ENCODE peak calls at places on chromosomes 2 and 18, in six cellular contexts. One of them, this sample, is unnamed.

GRCh38 chr2:110219496-110220192 is 7.3 kb upstream of the MTLN start:
- DNase-seq in body of pancreas: no peak
- DNase-seq in dorsolateral prefrontal cortex: no peak
- DNase-seq in transverse colon: no peak
- DNase-seq in foreskin fibroblast: peak
- DNase-seq in stomach: no peak
- DNase-seq in this sample: no peak

GRCh38 chr2:232075080-232075479 is 113.6 kb downstream of the DIS3L2 start:
- DNase-seq in body of pancreas: no peak
- DNase-seq in dorsolateral prefrontal cortex: no peak
- DNase-seq in transverse colon: no peak
- DNase-seq in foreskin fibroblast: peak
- DNase-seq in stomach: no peak
- DNase-seq in this sample: no peak

GRCh38 chr18:76621782-76622495 is 126.9 kb upstream of the ZNF516 start:
- DNase-seq in body of pancreas: no peak
- DNase-seq in dorsolateral prefrontal cortex: no peak
- DNase-seq in transverse colon: no peak
- DNase-seq in foreskin fibroblast: peak
- DNase-seq in stomach: no peak
- DNase-seq in this sample: no peak

GRCh38 chr18:75915941-75916640 is 488.6 kb upstream of the SMIM21 start:
- DNase-seq in body of pancreas: peak
- DNase-seq in dorsolateral prefrontal cortex: peak
- DNase-seq in transverse colon: no peak
- DNase-seq in foreskin fibroblast: peak
- DNase-seq in stomach: no peak
- DNase-seq in this sample: peak

GRCh38 chr18:45628979-45629958 is 14.0 kb downstream of the SLC14A2 start:
- DNase-seq in body of pancreas: no peak
- DNase-seq in dorsolateral prefrontal cortex: no peak
- DNase-seq in transverse colon: no peak
- DNase-seq in foreskin fibroblast: peak
- DNase-seq in stomach: no peak
- DNase-seq in this sample: no peak

GRCh38 chr2:204078003-204078698 is 141.6 kb downstream of the ICOS start:
- DNase-seq in body of pancreas: no peak
- DNase-seq in dorsolateral prefrontal cortex: no peak
- DNase-seq in transverse colon: no peak
- DNase-seq in foreskin fibroblast: no peak
- DNase-seq in stomach: no peak
- DNase-seq in this sample: no peak

GRCh38 chr2:239257511-239257937 is 143.3 kb downstream of the HDAC4 start:
- DNase-seq in body of pancreas: no peak
- DNase-seq in dorsolateral prefrontal cortex: no peak
- DNase-seq in transverse colon: no peak
- DNase-seq in foreskin fibroblast: peak
- DNase-seq in stomach: no peak
- DNase-seq in this sample: no peak

GRCh38 chr2:100767224-100767653 is 52.7 kb upstream of the NPAS2 start:
- DNase-seq in body of pancreas: no peak
- DNase-seq in dorsolateral prefrontal cortex: no peak
- DNase-seq in transverse colon: no peak
- DNase-seq in foreskin fibroblast: peak
- DNase-seq in stomach: no peak
- DNase-seq in this sample: no peak

GRCh38 chr18:48667276-48668254 is 128.7 kb downstream of the CTIF start:
- DNase-seq in body of pancreas: no peak
- DNase-seq in dorsolateral prefrontal cortex: peak
- DNase-seq in transverse colon: no peak
- DNase-seq in foreskin fibroblast: peak
- DNase-seq in stomach: no peak
- DNase-seq in this sample: no peak

DNA sequence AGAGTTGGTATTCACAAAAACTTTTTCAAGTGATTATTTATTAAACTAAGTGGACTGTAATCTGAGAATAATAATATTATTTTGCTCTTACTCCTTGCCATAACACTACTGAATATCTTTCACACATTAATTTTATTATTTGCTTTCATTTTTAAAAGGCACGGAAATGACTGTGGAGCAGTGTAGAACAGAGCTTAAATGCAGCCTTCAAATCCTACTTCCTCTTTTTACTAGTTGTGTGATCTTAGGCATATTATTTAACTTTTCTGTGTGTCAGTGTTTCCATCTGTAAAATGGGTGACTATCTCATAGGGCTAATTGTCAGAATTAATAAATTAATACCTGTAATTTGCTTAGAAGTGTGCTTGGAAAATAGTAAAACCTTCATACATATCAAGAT is 55.5 kb upstream of the SLC8A1 start:
- DNase-seq in body of pancreas: no peak
- DNase-seq in dorsolateral prefrontal cortex: no peak
- DNase-seq in transverse colon: no peak
- DNase-seq in foreskin fibroblast: no peak
- DNase-seq in stomach: no peak
- DNase-seq in this sample: no peak
- TF ChIP-seq CTCF in body of pancreas: no peak
- TF ChIP-seq CTCF in dorsolateral prefrontal cortex: no peak
- TF ChIP-seq CTCF in transverse colon: no peak
- TF ChIP-seq CTCF in foreskin fibroblast: no peak
- TF ChIP-seq CTCF in stomach: no peak
- TF ChIP-seq CTCF in this sample: no peak

DNA sequence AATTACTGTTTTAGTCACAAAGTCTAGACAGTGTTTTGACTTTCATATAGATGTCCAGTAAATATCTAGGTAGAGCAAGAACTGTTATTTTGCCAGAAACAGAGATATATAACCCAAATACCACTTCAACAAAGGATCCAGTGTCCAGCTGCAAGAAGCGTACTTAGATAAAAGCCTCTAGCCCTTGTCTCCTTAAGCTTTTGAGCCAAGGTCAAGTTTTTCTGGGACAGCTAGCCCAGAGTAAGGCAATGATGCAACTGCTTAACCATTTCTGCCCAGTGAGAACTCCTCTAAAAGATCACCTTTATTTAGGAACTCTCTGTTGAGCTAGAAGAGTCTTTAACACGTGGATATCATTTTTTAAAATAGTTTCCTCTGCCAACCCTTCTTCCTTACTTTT is 1424.9 kb upstream of the NXPH2 start:
- DNase-seq in body of pancreas: no peak
- DNase-seq in dorsolateral prefrontal cortex: no peak
- DNase-seq in transverse colon: no peak
- DNase-seq in foreskin fibroblast: no peak
- DNase-seq in stomach: no peak
- DNase-seq in this sample: no peak
- TF ChIP-seq CTCF in body of pancreas: no peak
- TF ChIP-seq CTCF in dorsolateral prefrontal cortex: no peak
- TF ChIP-seq CTCF in transverse colon: no peak
- TF ChIP-seq CTCF in foreskin fibroblast: no peak
- TF ChIP-seq CTCF in stomach: no peak
- TF ChIP-seq CTCF in this sample: no peak

GRCh38 chr2:205197468-205198129 is 484.7 kb upstream of the NRP2 start:
- DNase-seq in body of pancreas: no peak
- DNase-seq in dorsolateral prefrontal cortex: no peak
- DNase-seq in transverse colon: no peak
- DNase-seq in foreskin fibroblast: peak
- DNase-seq in stomach: no peak
- DNase-seq in this sample: no peak

GRCh38 chr2:205198130-205198505 is 484.2 kb upstream of the NRP2 start:
- DNase-seq in body of pancreas: peak
- DNase-seq in dorsolateral prefrontal cortex: no peak
- DNase-seq in transverse colon: no peak
- DNase-seq in foreskin fibroblast: peak
- DNase-seq in stomach: no peak
- DNase-seq in this sample: no peak

GRCh38 chr2:205193121-205193520 is 489.2 kb upstream of the NRP2 start:
- DNase-seq in body of pancreas: no peak
- DNase-seq in dorsolateral prefrontal cortex: no peak
- DNase-seq in transverse colon: no peak
- DNase-seq in foreskin fibroblast: no peak
- DNase-seq in stomach: no peak
- DNase-seq in this sample: no peak

GRCh38 chr2:205190528-205190927 is 491.8 kb upstream of the NRP2 start:
- DNase-seq in body of pancreas: no peak
- DNase-seq in dorsolateral prefrontal cortex: no peak
- DNase-seq in transverse colon: no peak
- DNase-seq in foreskin fibroblast: no peak
- DNase-seq in stomach: no peak
- DNase-seq in this sample: no peak

GRCh38 chr2:205193829-205194228 is 488.5 kb upstream of the NRP2 start:
- DNase-seq in body of pancreas: no peak
- DNase-seq in dorsolateral prefrontal cortex: no peak
- DNase-seq in transverse colon: no peak
- DNase-seq in foreskin fibroblast: no peak
- DNase-seq in stomach: no peak
- DNase-seq in this sample: no peak
- TF ChIP-seq CTCF in body of pancreas: no peak
- TF ChIP-seq CTCF in dorsolateral prefrontal cortex: no peak
- TF ChIP-seq CTCF in transverse colon: no peak
- TF ChIP-seq CTCF in foreskin fibroblast: no peak
- TF ChIP-seq CTCF in stomach: no peak
- TF ChIP-seq CTCF in this sample: no peak

GRCh38 chr2:138716183-138716582 is 64.0 kb downstream of the NXPH2 start:
- DNase-seq in body of pancreas: no peak
- DNase-seq in dorsolateral prefrontal cortex: no peak
- DNase-seq in transverse colon: no peak
- DNase-seq in foreskin fibroblast: peak
- DNase-seq in stomach: no peak
- DNase-seq in this sample: no peak
- TF ChIP-seq CTCF in body of pancreas: no peak
- TF ChIP-seq CTCF in dorsolateral prefrontal cortex: no peak
- TF ChIP-seq CTCF in transverse colon: no peak
- TF ChIP-seq CTCF in foreskin fibroblast: no peak
- TF ChIP-seq CTCF in stomach: no peak
- TF ChIP-seq CTCF in this sample: no peak

GRCh38 chr2:172914277-172915003 is 161.2 kb upstream of the MAP3K20 start:
- DNase-seq in body of pancreas: no peak
- DNase-seq in dorsolateral prefrontal cortex: no peak
- DNase-seq in transverse colon: no peak
- DNase-seq in foreskin fibroblast: no peak
- DNase-seq in stomach: no peak
- DNase-seq in this sample: no peak
- TF ChIP-seq CTCF in body of pancreas: no peak
- TF ChIP-seq CTCF in dorsolateral prefrontal cortex: no peak
- TF ChIP-seq CTCF in transverse colon: no peak
- TF ChIP-seq CTCF in foreskin fibroblast: no peak
- TF ChIP-seq CTCF in stomach: no peak
- TF ChIP-seq CTCF in this sample: no peak

DNA sequence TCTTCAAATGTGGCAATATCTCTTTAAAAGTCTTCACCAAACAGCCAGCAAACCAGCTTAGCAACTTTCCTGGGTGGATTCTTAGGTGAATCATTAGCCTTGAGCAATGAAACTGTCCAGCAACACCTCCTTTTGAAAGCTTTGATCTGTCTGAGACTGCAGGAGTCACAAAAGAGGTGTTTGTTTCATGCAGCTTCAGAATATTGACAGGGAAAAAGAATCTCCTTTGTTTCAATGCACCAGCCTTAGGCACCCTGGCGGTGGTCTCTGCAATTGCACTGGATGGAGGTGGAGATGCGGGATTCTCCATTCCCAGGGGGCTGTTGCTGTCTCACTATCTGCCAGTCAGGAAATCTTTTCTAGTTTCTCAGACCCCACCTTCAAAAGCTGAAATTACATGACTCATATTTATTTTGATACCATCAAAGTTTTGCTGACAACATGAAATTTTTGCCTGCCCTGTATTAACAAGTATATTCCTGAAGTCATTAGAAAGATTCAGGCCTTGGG is 76.0 kb upstream of the DSG1 start:
- DNase-seq in body of pancreas: peak
- DNase-seq in dorsolateral prefrontal cortex: no peak
- DNase-seq in transverse colon: peak
- DNase-seq in foreskin fibroblast: no peak
- DNase-seq in stomach: no peak
- DNase-seq in this sample: no peak
- TF ChIP-seq CTCF in body of pancreas: peak
- TF ChIP-seq CTCF in dorsolateral prefrontal cortex: no peak
- TF ChIP-seq CTCF in transverse colon: peak
- TF ChIP-seq CTCF in foreskin fibroblast: no peak
- TF ChIP-seq CTCF in stomach: no peak
- TF ChIP-seq CTCF in this sample: peak